ENCODE peak calls at places on chromosomes 6 and 20, in four cellular contexts. R, Y, Z and O are unnamed samples.

GRCh38 chr6:107185570-107185969 is 70.3 kb upstream of the BEND3 start:
- DNase-seq in R (peak), Y (peak), Z (no peak), O (peak)

GRCh38 chr6:17305219-17306001 is 24.2 kb downstream of the RBM24 start:
- DNase-seq in R (no peak), Y (peak), Z (no peak), O (no peak)

GRCh38 chr6:26607434-26608230 is 10.9 kb downstream of the ABT1 start:
- DNase-seq in R (peak), Y (peak), Z (peak), O (peak)

GRCh38 chr6:128554302-128554701 is 33.9 kb upstream of the PTPRK start:
- DNase-seq in Y (no peak), R (no peak), Z (no peak), O (no peak)

GRCh38 chr6:36793913-36794703 is 45.1 kb downstream of the CPNE5 start:
- DNase-seq in R (no peak), Z (no peak), Y (no peak), O (no peak)

GRCh38 chr20:10902836-10903410 is 229.1 kb upstream of the JAG1 start:
- DNase-seq in R (no peak), Y (no peak), Z (no peak), O (no peak)

GRCh38 chr20:47817573-47817972 is 32.3 kb upstream of the SULF2 start:
- DNase-seq in Z (peak), Y (no peak), R (no peak), O (no peak)

GRCh38 chr6:161796726-161797125 is 522.9 kb upstream of the AGPAT4 start:
- DNase-seq in Y (no peak), Z (no peak), R (no peak), O (no peak)

GRCh38 chr20:61643631-61644386 is 391.7 kb downstream of the CDH4 start:
- DNase-seq in R (no peak), Z (no peak), Y (no peak), O (no peak)

GRCh38 chr6:107440935-107441334 is 18.4 kb downstream of the PDSS2 start:
- DNase-seq in Y (no peak), Z (no peak), R (no peak), O (no peak)

GRCh38 chr6:17086469-17086868 is 15.4 kb upstream of the STMND1 start:
- DNase-seq in R (peak), Z (peak), Y (peak), O (peak)

GRCh38 chr6:87858440-87858839 is 156.4 kb upstream of the AKIRIN2 start:
- DNase-seq in R (no peak), Y (no peak), Z (no peak), O (no peak)

GRCh38 chr6:170444056-170444505 is 109.0 kb downstream of the PSMB1 start:
- DNase-seq in R (no peak), Z (no peak), Y (no peak), O (no peak)

GRCh38 chr20:12838261-12838866 is 170.4 kb upstream of the SPTLC3 start:
- DNase-seq in Z (no peak), R (peak), Y (no peak), O (no peak)

GRCh38 chr6:14478396-14479225 is 361.0 kb downstream of the CD83 start:
- DNase-seq in Y (no peak), Z (no peak), R (no peak), O (no peak)

GRCh38 chr6:34375833-34376232 is 16.6 kb downstream of the NUDT3 start:
- DNase-seq in R (no peak), Z (no peak), Y (no peak), O (no peak)

GRCh38 chr6:72702421-72702820 is 80.6 kb downstream of the KCNQ5 start:
- DNase-seq in Z (no peak), Y (no peak), R (no peak), O (no peak)

GRCh38 chr20:10469599-10469998 is 34.5 kb downstream of the SLX4IP start:
- DNase-seq in Y (peak), Z (peak), R (peak), O (peak)

GRCh38 chr20:34302723-34303528 is at the start of gene AHCY:
- DNase-seq in Y (peak), Z (peak), R (peak), O (peak)

GRCh38 chr20:59586613-59587012 is 17.7 kb upstream of the PHACTR3 start:
- DNase-seq in Y (no peak), R (no peak), Z (no peak), O (no peak)

GRCh38 chr20:32327087-32327681 is 30.9 kb upstream of the ASXL1 start:
- DNase-seq in Z (no peak), R (no peak), Y (no peak), O (no peak)

GRCh38 chr6:161169060-161169459 is 104.8 kb downstream of the AGPAT4 start:
- DNase-seq in R (no peak), Z (no peak), Y (no peak), O (no peak)

GRCh38 chr20:50189681-50190250 is 864 bp upstream of the CEBPB start:
- DNase-seq in Z (no peak), R (no peak), Y (no peak), O (no peak)

GRCh38 chr6:157133856-157134255 is 189.5 kb downstream of the TMEM242 start:
- DNase-seq in R (no peak), Z (no peak), Y (no peak), O (no peak)

GRCh38 chr20:13261460-13262301 is 40.6 kb downstream of the ISM1 start:
- DNase-seq in Y (peak), Z (peak), R (peak), O (peak)

GRCh38 chr6:166747644-166748595 is 120.9 kb upstream of the RPS6KA2 start:
- DNase-seq in R (no peak), Z (no peak), Y (no peak), O (no peak)

GRCh38 chr6:72580281-72580940 is 41.5 kb upstream of the KCNQ5 start:
- DNase-seq in Z (no peak), Y (peak), R (peak), O (peak)

GRCh38 chr6:117338567-117338966 is 73.2 kb downstream of the VGLL2 start:
- DNase-seq in R (no peak), Z (no peak), Y (no peak), O (no peak)

GRCh38 chr6:14429396-14429795 is 311.8 kb downstream of the CD83 start:
- DNase-seq in Y (no peak), Z (no peak), R (no peak), O (no peak)

GRCh38 chr6:108707328-108707976 is 140.8 kb upstream of the ARMC2 start:
- DNase-seq in Z (no peak), R (no peak), Y (no peak), O (no peak)

GRCh38 chr6:170062209-170062903 is 228.5 kb downstream of the DLL1 start:
- DNase-seq in Y (no peak), Z (no peak), R (no peak), O (no peak)